ENCODE peak calls at places on chromosomes 3 and 15, in seven cellular contexts. One of them, this sample, is unnamed.

GRCh38 chr15:40787991-40788390 is 18.2 kb downstream of the C15orf62 start:
- DNase-seq in hepatocyte: no peak
- DNase-seq in heart right ventricle: no peak
- DNase-seq in GM20000: no peak
- DNase-seq in sigmoid colon: no peak
- DNase-seq in lower leg skin: no peak
- DNase-seq in endothelial cell: no peak
- DNase-seq in this sample: no peak

GRCh38 chr3:31184257-31185003 is 290.0 kb upstream of the GADL1 start:
- DNase-seq in sigmoid colon: no peak
- DNase-seq in lower leg skin: no peak
- DNase-seq in endothelial cell: no peak
- DNase-seq in GM20000: no peak
- DNase-seq in hepatocyte: no peak
- DNase-seq in heart right ventricle: no peak
- DNase-seq in this sample: no peak

GRCh38 chr3:141998674-141999290 is 122.3 kb downstream of the ATP1B3 start:
- DNase-seq in endothelial cell: no peak
- DNase-seq in heart right ventricle: no peak
- DNase-seq in lower leg skin: no peak
- DNase-seq in sigmoid colon: no peak
- DNase-seq in hepatocyte: no peak
- DNase-seq in GM20000: no peak
- DNase-seq in this sample: no peak

GRCh38 chr3:186152889-186153292 is 44.0 kb upstream of the ETV5 start:
- DNase-seq in sigmoid colon: no peak
- DNase-seq in endothelial cell: no peak
- DNase-seq in hepatocyte: no peak
- DNase-seq in lower leg skin: no peak
- DNase-seq in GM20000: peak
- DNase-seq in heart right ventricle: no peak
- DNase-seq in this sample: no peak

GRCh38 chr3:64898941-64899340 is 211.1 kb upstream of the ADAMTS9 start:
- DNase-seq in endothelial cell: no peak
- DNase-seq in hepatocyte: no peak
- DNase-seq in heart right ventricle: no peak
- DNase-seq in GM20000: no peak
- DNase-seq in lower leg skin: no peak
- DNase-seq in sigmoid colon: no peak
- DNase-seq in this sample: no peak

GRCh38 chr15:40506964-40507571 is 36.3 kb downstream of the CHST14 start:
- DNase-seq in sigmoid colon: peak
- DNase-seq in heart right ventricle: peak
- DNase-seq in GM20000: peak
- DNase-seq in endothelial cell: peak
- DNase-seq in lower leg skin: peak
- DNase-seq in hepatocyte: peak
- DNase-seq in this sample: peak

GRCh38 chr3:187777331-187778046 is 32.2 kb upstream of the BCL6 start:
- DNase-seq in heart right ventricle: no peak
- DNase-seq in sigmoid colon: no peak
- DNase-seq in hepatocyte: no peak
- DNase-seq in GM20000: no peak
- DNase-seq in endothelial cell: no peak
- DNase-seq in lower leg skin: peak
- DNase-seq in this sample: peak

GRCh38 chr3:129271674-129272073 is 7.0 kb upstream of the HMCES start:
- DNase-seq in sigmoid colon: no peak
- DNase-seq in GM20000: no peak
- DNase-seq in lower leg skin: no peak
- DNase-seq in hepatocyte: no peak
- DNase-seq in heart right ventricle: no peak
- DNase-seq in endothelial cell: no peak
- DNase-seq in this sample: no peak

GRCh38 chr3:192011137-192011536 is 550.2 kb downstream of the PYDC2 start:
- DNase-seq in heart right ventricle: no peak
- DNase-seq in endothelial cell: no peak
- DNase-seq in lower leg skin: no peak
- DNase-seq in sigmoid colon: no peak
- DNase-seq in hepatocyte: no peak
- DNase-seq in GM20000: no peak
- DNase-seq in this sample: no peak

GRCh38 chr3:124318014-124318413 is 326.1 kb upstream of the ROPN1 start:
- DNase-seq in endothelial cell: no peak
- DNase-seq in heart right ventricle: no peak
- DNase-seq in GM20000: no peak
- DNase-seq in sigmoid colon: no peak
- DNase-seq in lower leg skin: no peak
- DNase-seq in hepatocyte: no peak
- DNase-seq in this sample: no peak

GRCh38 chr3:52841211-52841980 is 6.6 kb upstream of the MUSTN1 start:
- DNase-seq in hepatocyte: no peak
- DNase-seq in GM20000: no peak
- DNase-seq in endothelial cell: no peak
- DNase-seq in lower leg skin: no peak
- DNase-seq in heart right ventricle: no peak
- DNase-seq in sigmoid colon: no peak
- DNase-seq in this sample: no peak

GRCh38 chr3:33037479-33037878 is 59.5 kb downstream of the GLB1 start:
- DNase-seq in heart right ventricle: no peak
- DNase-seq in GM20000: no peak
- DNase-seq in endothelial cell: no peak
- DNase-seq in hepatocyte: no peak
- DNase-seq in sigmoid colon: no peak
- DNase-seq in lower leg skin: no peak
- DNase-seq in this sample: no peak

GRCh38 chr15:76169013-76169412 is 109.2 kb downstream of the TMEM266 start:
- DNase-seq in sigmoid colon: no peak
- DNase-seq in GM20000: peak
- DNase-seq in hepatocyte: no peak
- DNase-seq in lower leg skin: no peak
- DNase-seq in endothelial cell: no peak
- DNase-seq in heart right ventricle: no peak
- DNase-seq in this sample: no peak

GRCh38 chr3:152200476-152201422 is 68.0 kb upstream of the MBNL1 start:
- DNase-seq in hepatocyte: no peak
- DNase-seq in lower leg skin: no peak
- DNase-seq in GM20000: no peak
- DNase-seq in endothelial cell: no peak
- DNase-seq in heart right ventricle: no peak
- DNase-seq in sigmoid colon: no peak
- DNase-seq in this sample: no peak

GRCh38 chr15:48408337-48408736 is 77.1 kb downstream of the DUT start:
- DNase-seq in sigmoid colon: no peak
- DNase-seq in heart right ventricle: no peak
- DNase-seq in lower leg skin: no peak
- DNase-seq in GM20000: no peak
- DNase-seq in hepatocyte: no peak
- DNase-seq in endothelial cell: no peak
- DNase-seq in this sample: no peak

GRCh38 chr3:61252836-61253235 is 1.6 kb upstream of the FHIT start:
- DNase-seq in GM20000: no peak
- DNase-seq in heart right ventricle: no peak
- DNase-seq in lower leg skin: no peak
- DNase-seq in sigmoid colon: no peak
- DNase-seq in hepatocyte: no peak
- DNase-seq in endothelial cell: no peak
- DNase-seq in this sample: no peak

GRCh38 chr15:48385431-48385830 is 54.2 kb downstream of the DUT start:
- DNase-seq in GM20000: no peak
- DNase-seq in lower leg skin: no peak
- DNase-seq in sigmoid colon: no peak
- DNase-seq in hepatocyte: no peak
- DNase-seq in heart right ventricle: no peak
- DNase-seq in endothelial cell: no peak
- DNase-seq in this sample: no peak

GRCh38 chr3:13070622-13071021 is 2.6 kb downstream of the IQSEC1 start:
- DNase-seq in endothelial cell: no peak
- DNase-seq in lower leg skin: no peak
- DNase-seq in sigmoid colon: no peak
- DNase-seq in hepatocyte: no peak
- DNase-seq in heart right ventricle: no peak
- DNase-seq in GM20000: no peak
- DNase-seq in this sample: no peak

GRCh38 chr3:88623709-88624108 is 473.9 kb downstream of the C3orf38 start:
- DNase-seq in lower leg skin: no peak
- DNase-seq in endothelial cell: no peak
- DNase-seq in GM20000: no peak
- DNase-seq in hepatocyte: no peak
- DNase-seq in heart right ventricle: no peak
- DNase-seq in sigmoid colon: no peak
- DNase-seq in this sample: no peak

GRCh38 chr3:150599611-150600297 is 3.4 kb upstream of the SELENOT start:
- DNase-seq in hepatocyte: no peak
- DNase-seq in sigmoid colon: no peak
- DNase-seq in heart right ventricle: no peak
- DNase-seq in GM20000: peak
- DNase-seq in lower leg skin: no peak
- DNase-seq in endothelial cell: no peak
- DNase-seq in this sample: no peak

GRCh38 chr3:186510374-186511079 is 33.7 kb downstream of the CRYGS start:
- DNase-seq in sigmoid colon: no peak
- DNase-seq in endothelial cell: no peak
- DNase-seq in lower leg skin: no peak
- DNase-seq in heart right ventricle: no peak
- DNase-seq in hepatocyte: no peak
- DNase-seq in GM20000: peak
- DNase-seq in this sample: no peak

GRCh38 chr3:43233062-43233461 is 53.3 kb upstream of the SNRK start:
- DNase-seq in heart right ventricle: no peak
- DNase-seq in hepatocyte: no peak
- DNase-seq in endothelial cell: no peak
- DNase-seq in GM20000: no peak
- DNase-seq in sigmoid colon: no peak
- DNase-seq in lower leg skin: no peak
- DNase-seq in this sample: no peak

GRCh38 chr15:90859234-90860131 is 8.9 kb upstream of the FURIN start:
- DNase-seq in hepatocyte: no peak
- DNase-seq in GM20000: no peak
- DNase-seq in heart right ventricle: no peak
- DNase-seq in endothelial cell: no peak
- DNase-seq in lower leg skin: no peak
- DNase-seq in sigmoid colon: no peak
- DNase-seq in this sample: peak

DNA sequence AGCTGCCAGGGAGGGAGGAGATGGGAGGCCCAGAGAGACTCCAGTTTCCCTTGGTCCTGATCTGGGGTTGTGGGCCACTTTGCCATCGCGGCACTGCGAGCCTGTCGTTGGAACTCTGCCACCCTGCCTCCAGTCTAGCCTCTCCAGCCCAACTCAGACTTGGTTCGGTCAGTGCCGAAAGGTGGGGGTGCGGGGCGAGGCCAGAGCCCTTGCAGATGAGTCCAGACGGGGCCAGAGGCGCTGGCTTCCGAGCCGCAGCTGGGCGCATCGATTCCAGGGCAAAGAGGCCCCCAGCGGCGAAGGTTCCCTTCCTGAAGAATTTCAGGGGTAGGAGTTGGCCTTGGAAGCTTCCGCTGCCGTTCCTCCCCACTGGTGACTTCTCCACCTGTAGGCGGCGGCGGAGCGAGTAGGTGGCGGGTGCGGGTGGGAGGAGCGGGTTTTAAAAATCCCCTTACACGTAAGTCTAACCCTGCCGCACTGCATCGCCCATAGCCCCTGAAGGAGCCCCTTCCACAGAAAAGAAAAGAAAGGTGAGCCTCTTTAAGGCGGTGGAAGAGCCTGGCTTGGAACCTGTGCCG is 5.1 kb downstream of the WNT5A start:
- DNase-seq in GM20000: no peak
- DNase-seq in sigmoid colon: no peak
- DNase-seq in heart right ventricle: no peak
- DNase-seq in endothelial cell: peak
- DNase-seq in hepatocyte: peak
- DNase-seq in lower leg skin: no peak
- DNase-seq in this sample: no peak
- TF ChIP-seq CTCF in GM20000: no peak
- TF ChIP-seq CTCF in sigmoid colon: no peak
- TF ChIP-seq CTCF in heart right ventricle: no peak
- TF ChIP-seq CTCF in endothelial cell: no peak
- TF ChIP-seq CTCF in hepatocyte: peak
- TF ChIP-seq CTCF in lower leg skin: no peak
- TF ChIP-seq CTCF in this sample: no peak

GRCh38 chr15:101099183-101099582 is 152.7 kb downstream of the CHSY1 start:
- DNase-seq in sigmoid colon: no peak
- DNase-seq in lower leg skin: no peak
- DNase-seq in GM20000: no peak
- DNase-seq in hepatocyte: no peak
- DNase-seq in endothelial cell: no peak
- DNase-seq in heart right ventricle: no peak
- DNase-seq in this sample: peak
- TF ChIP-seq CTCF in sigmoid colon: no peak
- TF ChIP-seq CTCF in lower leg skin: no peak
- TF ChIP-seq CTCF in GM20000: no peak
- TF ChIP-seq CTCF in hepatocyte: no peak
- TF ChIP-seq CTCF in endothelial cell: no peak
- TF ChIP-seq CTCF in heart right ventricle: no peak
- TF ChIP-seq CTCF in this sample: no peak

GRCh38 chr15:98647026-98647773 is 1.1 kb upstream of the IGF1R start:
- DNase-seq in GM20000: peak
- DNase-seq in endothelial cell: peak
- DNase-seq in heart right ventricle: peak
- DNase-seq in sigmoid colon: peak
- DNase-seq in hepatocyte: peak
- DNase-seq in lower leg skin: peak
- DNase-seq in this sample: peak
- TF ChIP-seq CTCF in GM20000: peak
- TF ChIP-seq CTCF in endothelial cell: peak
- TF ChIP-seq CTCF in heart right ventricle: peak
- TF ChIP-seq CTCF in sigmoid colon: no peak
- TF ChIP-seq CTCF in hepatocyte: peak
- TF ChIP-seq CTCF in lower leg skin: no peak
- TF ChIP-seq CTCF in this sample: peak

GRCh38 chr3:63328386-63328785 is 50.3 kb downstream of the SYNPR start:
- DNase-seq in sigmoid colon: no peak
- DNase-seq in lower leg skin: no peak
- DNase-seq in heart right ventricle: no peak
- DNase-seq in hepatocyte: peak
- DNase-seq in GM20000: no peak
- DNase-seq in endothelial cell: no peak
- DNase-seq in this sample: no peak

GRCh38 chr3:63331520-63331919 is 53.4 kb downstream of the SYNPR start:
- DNase-seq in lower leg skin: no peak
- DNase-seq in sigmoid colon: no peak
- DNase-seq in hepatocyte: no peak
- DNase-seq in endothelial cell: no peak
- DNase-seq in GM20000: no peak
- DNase-seq in heart right ventricle: no peak
- DNase-seq in this sample: no peak

GRCh38 chr3:63333815-63334214 is 55.7 kb downstream of the SYNPR start:
- DNase-seq in hepatocyte: no peak
- DNase-seq in heart right ventricle: no peak
- DNase-seq in GM20000: no peak
- DNase-seq in lower leg skin: no peak
- DNase-seq in endothelial cell: no peak
- DNase-seq in sigmoid colon: no peak
- DNase-seq in this sample: no peak
- TF ChIP-seq CTCF in hepatocyte: peak
- TF ChIP-seq CTCF in heart right ventricle: no peak
- TF ChIP-seq CTCF in GM20000: no peak
- TF ChIP-seq CTCF in lower leg skin: no peak
- TF ChIP-seq CTCF in endothelial cell: peak
- TF ChIP-seq CTCF in sigmoid colon: no peak
- TF ChIP-seq CTCF in this sample: no peak

This sample was measured in activated CD8-positive, alpha-beta T cell treated with anti-CD3 and anti-CD28 coated beads for 36 hours.